ENCODE peak calls at places on chromosome 1, in seven cellular contexts. One of them, this sample, is unnamed.

GRCh38 chr1:11072216-11072917 is 12.5 kb upstream of the SRM start:
- DNase-seq in tibial nerve: no peak
- DNase-seq in HCT116: no peak
- DNase-seq in mammary epithelial cell: no peak
- DNase-seq in breast epithelium: no peak
- DNase-seq in kidney: peak; percentile 26
- DNase-seq in CD8-positive, alpha-beta T cell: no peak
- DNase-seq in this sample: no peak

GRCh38 chr1:33049381-33049780 is 12.7 kb upstream of the AK2 start:
- DNase-seq in tibial nerve: no peak
- DNase-seq in HCT116: no peak
- DNase-seq in mammary epithelial cell: peak; percentile 31
- DNase-seq in breast epithelium: peak; percentile 71
- DNase-seq in kidney: no peak
- DNase-seq in CD8-positive, alpha-beta T cell: no peak
- DNase-seq in this sample: no peak

GRCh38 chr1:32743380-32744062 is 41.0 kb upstream of the SYNC start:
- DNase-seq in tibial nerve: no peak
- DNase-seq in HCT116: no peak
- DNase-seq in mammary epithelial cell: no peak
- DNase-seq in breast epithelium: no peak
- DNase-seq in kidney: peak; percentile 78
- DNase-seq in CD8-positive, alpha-beta T cell: no peak
- DNase-seq in this sample: no peak

GRCh38 chr1:1775364-1776226 is 2.7 kb downstream of the NADK start:
- DNase-seq in tibial nerve: no peak
- DNase-seq in HCT116: no peak
- DNase-seq in mammary epithelial cell: no peak
- DNase-seq in breast epithelium: no peak
- DNase-seq in kidney: peak; percentile 62
- DNase-seq in CD8-positive, alpha-beta T cell: no peak
- DNase-seq in this sample: no peak

GRCh38 chr1:152164542-152165136 is 5.6 kb upstream of the RPTN start:
- DNase-seq in tibial nerve: no peak
- DNase-seq in HCT116: no peak
- DNase-seq in mammary epithelial cell: peak; percentile 83
- DNase-seq in breast epithelium: no peak
- DNase-seq in kidney: no peak
- DNase-seq in CD8-positive, alpha-beta T cell: no peak
- DNase-seq in this sample: no peak

GRCh38 chr1:67489643-67490042 is 59.4 kb upstream of the SERBP1 start:
- DNase-seq in tibial nerve: no peak
- DNase-seq in HCT116: peak; percentile 13
- DNase-seq in mammary epithelial cell: peak; percentile 19
- DNase-seq in breast epithelium: no peak
- DNase-seq in kidney: no peak
- DNase-seq in CD8-positive, alpha-beta T cell: no peak
- DNase-seq in this sample: no peak

GRCh38 chr1:110675060-110675791 is 486 bp upstream of the KCNA3 start:
- DNase-seq in tibial nerve: no peak
- DNase-seq in HCT116: no peak
- DNase-seq in mammary epithelial cell: no peak
- DNase-seq in breast epithelium: no peak
- DNase-seq in kidney: no peak
- DNase-seq in CD8-positive, alpha-beta T cell: no peak
- DNase-seq in this sample: no peak

GRCh38 chr1:174982971-174983689 is 16.6 kb upstream of the CACYBP start:
- DNase-seq in tibial nerve: no peak
- DNase-seq in HCT116: peak; percentile 36
- DNase-seq in mammary epithelial cell: peak; percentile 35
- DNase-seq in breast epithelium: no peak
- DNase-seq in kidney: no peak
- DNase-seq in CD8-positive, alpha-beta T cell: peak; percentile 45
- DNase-seq in this sample: no peak

GRCh38 chr1:86703696-86704455 is 500 bp upstream of the SH3GLB1 start:
- DNase-seq in tibial nerve: no peak
- DNase-seq in HCT116: no peak
- DNase-seq in mammary epithelial cell: no peak
- DNase-seq in breast epithelium: peak; percentile 33
- DNase-seq in kidney: no peak
- DNase-seq in CD8-positive, alpha-beta T cell: no peak
- DNase-seq in this sample: no peak

GRCh38 chr1:203217668-203218067 is 11.8 kb downstream of the CHIT1 start:
- DNase-seq in tibial nerve: no peak
- DNase-seq in HCT116: no peak
- DNase-seq in mammary epithelial cell: no peak
- DNase-seq in breast epithelium: no peak
- DNase-seq in kidney: no peak
- DNase-seq in CD8-positive, alpha-beta T cell: no peak
- DNase-seq in this sample: no peak

GRCh38 chr1:230002164-230002803 is 64.8 kb upstream of the GALNT2 start:
- DNase-seq in tibial nerve: peak; percentile 62
- DNase-seq in HCT116: no peak
- DNase-seq in mammary epithelial cell: no peak
- DNase-seq in breast epithelium: no peak
- DNase-seq in kidney: no peak
- DNase-seq in CD8-positive, alpha-beta T cell: no peak
- DNase-seq in this sample: no peak

GRCh38 chr1:16172964-16173446 is 17.1 kb upstream of the EPHA2 start:
- DNase-seq in tibial nerve: no peak
- DNase-seq in HCT116: peak; percentile 91
- DNase-seq in mammary epithelial cell: no peak
- DNase-seq in breast epithelium: no peak
- DNase-seq in kidney: peak; percentile 69
- DNase-seq in CD8-positive, alpha-beta T cell: no peak
- DNase-seq in this sample: no peak

GRCh38 chr1:10532357-10532756 is 57.6 kb downstream of the PEX14 start:
- DNase-seq in tibial nerve: no peak
- DNase-seq in HCT116: no peak
- DNase-seq in mammary epithelial cell: no peak
- DNase-seq in breast epithelium: no peak
- DNase-seq in kidney: no peak
- DNase-seq in CD8-positive, alpha-beta T cell: no peak
- DNase-seq in this sample: no peak

DNA sequence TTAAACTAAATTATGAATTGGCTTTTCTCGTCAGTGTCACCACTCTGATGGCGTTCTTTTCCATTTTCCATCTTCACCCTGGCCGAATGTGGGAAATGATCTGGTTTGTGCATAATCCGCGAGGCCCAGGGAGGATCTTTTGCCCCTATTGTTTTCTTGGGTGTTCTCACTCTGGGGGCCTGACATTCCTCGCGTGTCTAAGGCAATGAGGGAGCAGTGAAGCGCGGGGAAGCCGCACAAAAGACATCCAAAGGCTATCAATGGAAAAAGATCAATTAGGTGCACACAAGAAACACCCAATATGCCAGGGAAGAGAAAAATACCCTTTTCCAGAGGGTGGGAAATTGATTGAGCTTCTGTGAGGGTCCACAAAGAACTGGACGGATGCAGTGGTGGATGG is 966 bp upstream of the C1orf21 start:
- DNase-seq in tibial nerve: no peak
- DNase-seq in HCT116: no peak
- DNase-seq in mammary epithelial cell: no peak
- DNase-seq in breast epithelium: no peak
- DNase-seq in kidney: no peak
- DNase-seq in CD8-positive, alpha-beta T cell: no peak
- DNase-seq in this sample: no peak
- H3K4me3 ChIP-seq in tibial nerve: peak overlapping the region; percentile 97
- H3K4me3 ChIP-seq in HCT116: peak overlapping the region; percentile 59
- H3K4me3 ChIP-seq in mammary epithelial cell: peak overlapping the region; percentile 78
- H3K4me3 ChIP-seq in breast epithelium: peak overlapping the region; percentile 92
- H3K4me3 ChIP-seq in kidney: peak overlapping the region; percentile 44
- H3K4me3 ChIP-seq in CD8-positive, alpha-beta T cell: peak overlapping the region; percentile 59
- H3K4me3 ChIP-seq in this sample: peak overlapping the region; percentile 74

GRCh38 chr1:53834776-53835175 is 3.3 kb downstream of the NDC1 start:
- DNase-seq in tibial nerve: no peak
- DNase-seq in HCT116: no peak
- DNase-seq in mammary epithelial cell: no peak
- DNase-seq in breast epithelium: no peak
- DNase-seq in kidney: no peak
- DNase-seq in CD8-positive, alpha-beta T cell: no peak
- DNase-seq in this sample: no peak

GRCh38 chr1:53842347-53842746 is 4.3 kb upstream of the NDC1 start:
- DNase-seq in tibial nerve: no peak
- DNase-seq in HCT116: no peak
- DNase-seq in mammary epithelial cell: no peak
- DNase-seq in breast epithelium: no peak
- DNase-seq in kidney: no peak
- DNase-seq in CD8-positive, alpha-beta T cell: no peak
- DNase-seq in this sample: no peak

GRCh38 chr1:53835491-53835890 is 2.6 kb downstream of the NDC1 start:
- DNase-seq in tibial nerve: no peak
- DNase-seq in HCT116: no peak
- DNase-seq in mammary epithelial cell: no peak
- DNase-seq in breast epithelium: no peak
- DNase-seq in kidney: no peak
- DNase-seq in CD8-positive, alpha-beta T cell: no peak
- DNase-seq in this sample: no peak

GRCh38 chr1:53838654-53838974 is 518 bp upstream of the NDC1 start:
- DNase-seq in tibial nerve: no peak
- DNase-seq in HCT116: no peak
- DNase-seq in mammary epithelial cell: no peak
- DNase-seq in breast epithelium: no peak
- DNase-seq in kidney: no peak
- DNase-seq in CD8-positive, alpha-beta T cell: no peak
- DNase-seq in this sample: no peak

DNA sequence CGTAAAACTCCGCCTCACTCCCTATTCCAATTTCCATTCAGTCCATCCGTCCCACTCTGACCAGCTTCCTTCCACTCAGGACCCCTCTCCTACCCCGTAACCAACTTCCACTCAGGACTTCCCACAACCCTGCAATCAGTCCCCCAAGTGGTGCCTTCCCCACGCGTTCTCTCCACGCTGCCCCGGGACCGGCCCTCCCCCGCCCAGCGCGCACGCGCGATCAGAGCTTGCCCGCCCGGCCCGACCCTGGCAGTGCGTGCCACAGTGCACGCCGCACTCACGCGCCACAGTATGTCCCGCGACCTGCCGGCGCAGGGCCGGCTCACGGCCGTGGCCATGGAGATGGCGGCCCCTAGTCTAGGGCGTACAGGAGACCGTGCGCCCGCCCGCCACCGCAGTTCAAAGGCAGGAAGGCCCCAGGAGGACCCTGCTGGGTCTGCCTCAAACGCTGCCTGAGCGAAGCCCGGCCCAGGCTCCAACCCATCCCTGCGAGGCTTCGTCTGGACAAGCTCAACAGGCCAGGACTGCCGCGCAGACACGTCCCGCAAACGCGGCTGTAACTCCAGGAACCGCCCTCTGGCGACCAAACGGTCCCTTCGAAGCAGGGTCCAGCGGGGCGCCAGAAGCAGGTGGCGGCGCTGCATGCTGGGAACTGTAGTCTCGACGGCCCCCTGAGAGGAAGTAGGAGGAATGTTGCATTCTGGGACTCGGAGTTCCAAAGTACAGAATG is at the start of gene NDC1:
- DNase-seq in tibial nerve: peak; percentile 73
- DNase-seq in HCT116: peak; percentile 95
- DNase-seq in mammary epithelial cell: peak; percentile 96
- DNase-seq in breast epithelium: peak; percentile 85
- DNase-seq in kidney: peak; percentile 95
- DNase-seq in CD8-positive, alpha-beta T cell: peak; percentile 88
- DNase-seq in this sample: peak; percentile 88
- TF ChIP-seq CTCF in tibial nerve: no peak
- TF ChIP-seq CTCF in HCT116: no peak
- TF ChIP-seq CTCF in mammary epithelial cell: peak; percentile 22
- TF ChIP-seq CTCF in breast epithelium: peak; percentile 27
- TF ChIP-seq CTCF in kidney: peak; percentile 20
- TF ChIP-seq CTCF in CD8-positive, alpha-beta T cell: no peak
- TF ChIP-seq CTCF in this sample: no peak

DNA sequence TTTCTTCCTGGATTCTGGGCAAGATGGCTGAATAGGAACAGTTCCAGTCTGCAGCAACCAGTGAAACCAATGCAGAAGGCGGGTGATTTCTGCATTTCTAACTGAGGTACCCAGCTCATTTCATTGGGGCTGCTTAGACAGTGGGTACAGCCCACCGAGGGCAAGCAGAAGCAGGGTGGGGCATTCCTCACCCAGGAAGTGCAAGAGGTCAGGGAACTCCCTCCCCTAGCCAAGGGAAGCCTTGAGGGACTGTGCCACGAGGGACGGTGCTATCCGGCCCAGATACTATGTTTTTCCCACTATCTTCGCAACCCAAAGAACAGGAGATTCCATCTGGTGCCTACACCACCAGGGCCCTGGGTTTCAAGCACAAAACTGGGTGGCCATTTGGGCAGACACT is 121.0 kb downstream of the VAV3 start:
- DNase-seq in tibial nerve: no peak
- DNase-seq in HCT116: no peak
- DNase-seq in mammary epithelial cell: no peak
- DNase-seq in breast epithelium: no peak
- DNase-seq in kidney: no peak
- DNase-seq in CD8-positive, alpha-beta T cell: no peak
- DNase-seq in this sample: no peak
- H3K4me3 ChIP-seq in tibial nerve: no peak overlapping the region
- H3K4me3 ChIP-seq in HCT116: no peak overlapping the region
- H3K4me3 ChIP-seq in mammary epithelial cell: no peak overlapping the region
- H3K4me3 ChIP-seq in breast epithelium: no peak overlapping the region
- H3K4me3 ChIP-seq in kidney: no peak overlapping the region
- H3K4me3 ChIP-seq in CD8-positive, alpha-beta T cell: peak overlapping the region; percentile 35
- H3K4me3 ChIP-seq in this sample: no peak overlapping the region

DNA sequence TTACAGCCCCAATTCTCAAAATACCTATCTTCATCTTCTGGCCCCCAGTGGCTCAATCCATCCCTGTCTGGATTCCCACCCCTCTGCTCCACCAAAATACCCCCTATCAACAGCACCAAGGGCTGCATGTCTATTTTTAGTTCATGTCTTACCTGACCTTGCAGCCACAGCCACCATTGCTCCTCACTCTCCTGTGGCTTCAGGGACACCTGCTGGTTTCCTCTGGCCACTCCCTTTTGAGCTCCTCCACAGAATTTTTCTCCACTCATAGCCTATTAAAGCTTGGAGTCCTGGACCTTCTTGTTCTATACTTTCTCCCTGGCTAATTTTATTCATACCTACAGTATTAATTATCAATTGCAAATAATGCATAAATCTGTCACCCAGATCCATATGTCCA is 125.3 kb upstream of the NGF start:
- DNase-seq in tibial nerve: no peak
- DNase-seq in HCT116: no peak
- DNase-seq in mammary epithelial cell: peak; percentile 25
- DNase-seq in breast epithelium: no peak
- DNase-seq in kidney: no peak
- DNase-seq in CD8-positive, alpha-beta T cell: no peak
- DNase-seq in this sample: no peak
- TF ChIP-seq CTCF in tibial nerve: no peak
- TF ChIP-seq CTCF in HCT116: peak; percentile 31
- TF ChIP-seq CTCF in mammary epithelial cell: peak; percentile 70
- TF ChIP-seq CTCF in breast epithelium: no peak
- TF ChIP-seq CTCF in kidney: no peak
- TF ChIP-seq CTCF in CD8-positive, alpha-beta T cell: no peak
- TF ChIP-seq CTCF in this sample: peak; percentile 6

GRCh38 chr1:226739696-226740065 is 599 bp upstream of the ITPKB start:
- DNase-seq in tibial nerve: no peak
- DNase-seq in HCT116: no peak
- DNase-seq in mammary epithelial cell: no peak
- DNase-seq in breast epithelium: no peak
- DNase-seq in kidney: no peak
- DNase-seq in CD8-positive, alpha-beta T cell: no peak
- DNase-seq in this sample: no peak
- H3K4me3 ChIP-seq in tibial nerve: peak overlapping the region; percentile 91
- H3K4me3 ChIP-seq in HCT116: peak overlapping the region; percentile 66
- H3K4me3 ChIP-seq in mammary epithelial cell: no peak overlapping the region
- H3K4me3 ChIP-seq in breast epithelium: no peak overlapping the region
- H3K4me3 ChIP-seq in kidney: peak overlapping the region; percentile 52
- H3K4me3 ChIP-seq in CD8-positive, alpha-beta T cell: peak overlapping the region; percentile 0
- H3K4me3 ChIP-seq in this sample: peak overlapping the region; percentile 77